ENCODE peak calls at places on chromosomes 16 and 17, in four cellular contexts. One of them, this sample, is unnamed.

GRCh38 chr16:12096162-12096781 is 119.7 kb downstream of the SNX29 start:
- DNase-seq in uterus: no peak
- DNase-seq in thoracic aorta: no peak
- DNase-seq in IMR-90: peak
- DNase-seq in this sample: no peak

GRCh38 chr17:8445536-8445935 is 9.9 kb downstream of the NDEL1 start:
- DNase-seq in uterus: no peak
- DNase-seq in thoracic aorta: no peak
- DNase-seq in IMR-90: no peak
- DNase-seq in this sample: no peak

GRCh38 chr16:16048904-16049582 is 99.6 kb downstream of the ABCC1 start:
- DNase-seq in thoracic aorta: no peak
- DNase-seq in uterus: no peak
- DNase-seq in IMR-90: no peak
- DNase-seq in this sample: no peak

GRCh38 chr16:72501739-72502653 is 330.0 kb upstream of the PMFBP1 start:
- DNase-seq in IMR-90: peak
- DNase-seq in thoracic aorta: peak
- DNase-seq in uterus: peak
- DNase-seq in this sample: peak

GRCh38 chr17:79977711-79978544 is 57.7 kb downstream of the TBC1D16 start:
- DNase-seq in uterus: peak
- DNase-seq in IMR-90: no peak
- DNase-seq in thoracic aorta: no peak
- DNase-seq in this sample: no peak

GRCh38 chr16:13926507-13926906 is 6.6 kb downstream of the ERCC4 start:
- DNase-seq in uterus: no peak
- DNase-seq in thoracic aorta: no peak
- DNase-seq in IMR-90: no peak
- DNase-seq in this sample: no peak

GRCh38 chr17:21214777-21215541 is 998 bp upstream of the TMEM11 start:
- DNase-seq in uterus: no peak
- DNase-seq in thoracic aorta: no peak
- DNase-seq in IMR-90: no peak
- DNase-seq in this sample: no peak

GRCh38 chr16:70270176-70270575 is 18.4 kb upstream of the EXOSC6 start:
- DNase-seq in IMR-90: no peak
- DNase-seq in thoracic aorta: no peak
- DNase-seq in uterus: no peak
- DNase-seq in this sample: no peak

GRCh38 chr17:78140169-78141051 is 5.8 kb upstream of the C17orf99 start:
- DNase-seq in thoracic aorta: peak
- DNase-seq in IMR-90: peak
- DNase-seq in uterus: peak
- DNase-seq in this sample: no peak

GRCh38 chr17:35577826-35578194 is 561 bp downstream of the PEX12 start:
- DNase-seq in IMR-90: peak
- DNase-seq in uterus: no peak
- DNase-seq in thoracic aorta: no peak
- DNase-seq in this sample: no peak

GRCh38 chr16:82835487-82836160 is 208.9 kb downstream of the CDH13 start:
- DNase-seq in IMR-90: peak
- DNase-seq in uterus: no peak
- DNase-seq in thoracic aorta: no peak
- DNase-seq in this sample: no peak

GRCh38 chr17:79484600-79485398 is 126.1 kb downstream of the RBFOX3 start:
- DNase-seq in uterus: no peak
- DNase-seq in thoracic aorta: no peak
- DNase-seq in IMR-90: no peak
- DNase-seq in this sample: no peak

GRCh38 chr17:8220783-8221662 is 10.6 kb upstream of the AURKB start:
- DNase-seq in uterus: peak
- DNase-seq in IMR-90: peak
- DNase-seq in thoracic aorta: peak
- DNase-seq in this sample: peak

GRCh38 chr17:4818276-4818675 is 11.3 kb downstream of the PLD2 start:
- DNase-seq in IMR-90: no peak
- DNase-seq in thoracic aorta: no peak
- DNase-seq in uterus: no peak
- DNase-seq in this sample: no peak

GRCh38 chr16:67228034-67228785 is 1.3 kb downstream of the TMEM208 start:
- DNase-seq in IMR-90: no peak
- DNase-seq in thoracic aorta: no peak
- DNase-seq in uterus: no peak
- DNase-seq in this sample: no peak

GRCh38 chr16:4435668-4436067 is 10.0 kb downstream of the DNAJA3 start:
- DNase-seq in thoracic aorta: no peak
- DNase-seq in IMR-90: peak
- DNase-seq in uterus: no peak
- DNase-seq in this sample: peak

GRCh38 chr16:56812884-56813283 is 52.1 kb upstream of the SLC12A3 start:
- DNase-seq in uterus: no peak
- DNase-seq in thoracic aorta: no peak
- DNase-seq in IMR-90: peak
- DNase-seq in this sample: no peak

GRCh38 chr16:55832788-55833583 is at the start of gene CES1:
- DNase-seq in uterus: peak
- DNase-seq in thoracic aorta: no peak
- DNase-seq in IMR-90: no peak
- DNase-seq in this sample: no peak

GRCh38 chr17:56499799-56500388 is 93.6 kb upstream of the NOG start:
- DNase-seq in uterus: no peak
- DNase-seq in IMR-90: peak
- DNase-seq in thoracic aorta: no peak
- DNase-seq in this sample: no peak

GRCh38 chr16:87708181-87708580 is 57.6 kb downstream of the KLHDC4 start:
- DNase-seq in thoracic aorta: no peak
- DNase-seq in uterus: no peak
- DNase-seq in IMR-90: no peak
- DNase-seq in this sample: no peak
- H3K27ac ChIP-seq in thoracic aorta: no peak
- H3K27ac ChIP-seq in uterus: no peak
- H3K27ac ChIP-seq in IMR-90: no peak
- H3K27ac ChIP-seq in this sample: no peak

GRCh38 chr16:85987750-85988078 is 88.8 kb downstream of the IRF8 start:
- DNase-seq in IMR-90: no peak
- DNase-seq in uterus: no peak
- DNase-seq in thoracic aorta: no peak
- DNase-seq in this sample: no peak
- TF ChIP-seq CTCF in IMR-90: no peak
- TF ChIP-seq CTCF in uterus: no peak
- TF ChIP-seq CTCF in thoracic aorta: no peak
- TF ChIP-seq CTCF in this sample: no peak

DNA sequence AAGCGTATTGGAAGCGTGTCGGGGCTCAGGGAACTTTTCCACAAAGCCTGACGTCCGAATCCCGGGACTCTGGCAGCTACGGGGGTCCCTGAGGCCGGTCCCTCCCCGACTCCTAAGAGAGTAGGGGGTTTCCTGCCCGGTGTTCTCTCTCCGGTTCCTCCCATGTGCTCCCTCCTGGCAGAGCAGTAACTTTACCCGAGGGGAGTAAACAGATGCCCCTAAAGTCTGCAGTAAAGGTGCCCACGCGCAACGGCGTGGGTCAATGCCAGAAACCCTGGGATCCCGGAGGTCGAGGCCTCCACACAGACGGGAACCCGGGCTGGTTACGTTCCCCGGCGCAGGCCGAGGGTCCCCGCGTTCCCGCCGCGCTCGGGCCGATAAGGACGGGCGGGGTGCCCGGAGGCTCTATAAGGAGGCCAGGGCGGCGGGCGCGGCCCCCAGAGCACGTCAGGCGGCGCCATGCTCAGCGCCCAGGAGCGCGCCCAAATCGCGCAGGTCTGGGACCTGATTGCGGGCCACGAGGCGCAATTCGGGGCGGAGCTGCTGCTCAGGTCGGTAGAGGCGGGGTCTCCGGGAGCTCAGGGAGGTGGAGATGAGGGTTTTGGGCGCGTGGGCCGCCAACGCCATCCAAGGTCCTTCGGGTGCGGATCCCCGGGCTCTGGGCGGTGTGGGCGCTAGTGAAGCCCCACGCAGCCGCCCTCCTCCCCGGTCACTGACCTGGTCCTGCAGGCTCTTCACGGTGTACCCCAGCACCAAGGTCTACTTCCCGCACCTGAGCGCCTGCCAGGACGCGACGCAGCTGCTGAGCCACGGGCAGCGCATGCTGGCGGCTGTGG is at the start of gene HBM:
- DNase-seq in IMR-90: no peak
- DNase-seq in uterus: no peak
- DNase-seq in thoracic aorta: no peak
- DNase-seq in this sample: no peak
- H3K4me3 ChIP-seq in IMR-90: no peak
- H3K4me3 ChIP-seq in uterus: no peak
- H3K4me3 ChIP-seq in thoracic aorta: peak
- H3K4me3 ChIP-seq in this sample: no peak

GRCh38 chr16:86598607-86599318 is 20.4 kb downstream of the FOXL1 start:
- DNase-seq in uterus: no peak
- DNase-seq in thoracic aorta: no peak
- DNase-seq in IMR-90: peak
- DNase-seq in this sample: no peak
- H3K27ac ChIP-seq in uterus: no peak
- H3K27ac ChIP-seq in thoracic aorta: peak
- H3K27ac ChIP-seq in IMR-90: no peak
- H3K27ac ChIP-seq in this sample: no peak

GRCh38 chr17:40526668-40527067 is 25.2 kb upstream of the TNS4 start:
- DNase-seq in thoracic aorta: no peak
- DNase-seq in uterus: peak
- DNase-seq in IMR-90: no peak
- DNase-seq in this sample: no peak
- TF ChIP-seq CTCF in thoracic aorta: no peak
- TF ChIP-seq CTCF in uterus: no peak
- TF ChIP-seq CTCF in IMR-90: no peak
- TF ChIP-seq CTCF in this sample: no peak

DNA sequence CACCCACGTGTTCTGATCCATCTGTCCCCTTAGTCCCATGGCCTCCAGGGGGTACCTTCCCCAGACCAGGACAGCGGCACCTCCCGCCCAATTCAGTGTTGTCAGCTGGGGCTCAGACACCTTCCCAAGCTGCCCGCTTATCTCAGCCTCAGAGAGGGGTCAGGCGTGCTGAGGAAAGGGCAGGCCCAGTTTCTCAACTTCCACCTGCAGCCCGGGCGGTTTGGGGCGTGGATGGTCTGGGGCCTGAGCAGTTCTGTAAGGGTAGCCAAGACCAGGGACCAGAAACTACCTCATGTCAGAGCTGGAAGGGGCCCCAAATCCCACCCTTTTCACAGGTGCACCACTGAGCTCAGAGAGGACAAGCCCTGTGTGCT is 5.1 kb downstream of the PLCD3 start:
- DNase-seq in uterus: no peak
- DNase-seq in IMR-90: no peak
- DNase-seq in thoracic aorta: no peak
- DNase-seq in this sample: no peak
- H3K4me3 ChIP-seq in uterus: no peak
- H3K4me3 ChIP-seq in IMR-90: no peak
- H3K4me3 ChIP-seq in thoracic aorta: peak
- H3K4me3 ChIP-seq in this sample: no peak

GRCh38 chr16:81739503-81739902 is 39.6 kb upstream of the PLCG2 start:
- DNase-seq in uterus: no peak
- DNase-seq in thoracic aorta: no peak
- DNase-seq in IMR-90: no peak
- DNase-seq in this sample: no peak
- H3K27ac ChIP-seq in uterus: no peak
- H3K27ac ChIP-seq in thoracic aorta: no peak
- H3K27ac ChIP-seq in IMR-90: no peak
- H3K27ac ChIP-seq in this sample: no peak

GRCh38 chr17:54968259-54968953 is at the start of the genes COX11 and STXBP4:
- DNase-seq in thoracic aorta: peak
- DNase-seq in IMR-90: peak
- DNase-seq in uterus: peak
- DNase-seq in this sample: peak
- TF ChIP-seq CTCF in thoracic aorta: peak
- TF ChIP-seq CTCF in IMR-90: no peak
- TF ChIP-seq CTCF in uterus: no peak
- TF ChIP-seq CTCF in this sample: peak

This sample was measured in AG04450.